ENCODE peak calls at places on chromosome 12, in six cellular contexts. J is smooth muscle cell of the brain vasculature, M is aorta, N is KBM-7, G is lung microvascular endothelial cell, I is H4. S is an unnamed sample.

GRCh38 chr12:11877102-11877826 is 193.5 kb upstream of the BCL2L14 start:
- DNase-seq in M (no peak), I (no peak), N (peak), J (no peak), G (no peak), S (no peak)

GRCh38 chr12:76417116-76417515 is 68.9 kb upstream of the BBS10 start:
- DNase-seq in M (no peak), N (no peak), G (no peak), J (no peak), I (no peak), S (no peak)

GRCh38 chr12:26822051-26822450 is 10.9 kb downstream of the ITPR2 start:
- DNase-seq in N (no peak), G (no peak), I (no peak), M (no peak), J (no peak), S (no peak)

GRCh38 chr12:51326762-51327439 is 2.9 kb upstream of the BIN2 start:
- DNase-seq in J (no peak), I (peak), G (no peak), N (peak), M (peak), S (no peak)

GRCh38 chr12:71947645-71948105 is 9.0 kb downstream of the TPH2 start:
- DNase-seq in N (no peak), I (peak), M (no peak), G (peak), J (no peak), S (no peak)

GRCh38 chr12:82407481-82407880 is 49.2 kb downstream of the METTL25 start:
- DNase-seq in G (peak), M (no peak), J (no peak), I (no peak), N (no peak), S (peak)

GRCh38 chr12:132615579-132616066 is 3.0 kb upstream of the P2RX2 start:
- DNase-seq in N (no peak), G (no peak), M (no peak), I (no peak), J (no peak), S (no peak)

GRCh38 chr12:112112423-112113132 is 4.0 kb upstream of the NAA25 start:
- DNase-seq in J (no peak), M (no peak), I (no peak), G (no peak), N (no peak), S (no peak)

GRCh38 chr12:20007331-20007730 is 361.0 kb upstream of the PDE3A start:
- DNase-seq in N (no peak), M (no peak), J (no peak), G (no peak), I (no peak), S (no peak)

S was measured in glomerular endothelial cell.